ENCODE peak calls at places on chromosomes 7 and 10, in seven cellular contexts. F is NCI-H2081; E is NCI-H748 treated with DMSO at 0.1 percent for 48 hours; O is ACHN; J is hypothalamus; B is lower leg skin; D is activated CD8-positive, alpha-beta memory T cell treated with anti-CD3 and anti-CD28 coated beads for 1 hour. Y is an unnamed sample.

GRCh38 chr10:75269605-75270004 is 33.8 kb upstream of the COMTD1 start:
- DNase-seq in D (no peak), J (no peak), F (no peak), B (no peak), O (no peak), E (no peak), Y (no peak)

GRCh38 chr10:60508037-60508436 is 118.4 kb upstream of the ANK3 start:
- DNase-seq in D (no peak), F (no peak), B (no peak), E (no peak), J (no peak), O (no peak), Y (no peak)

GRCh38 chr7:92645531-92646061 is 55.4 kb upstream of the FAM133B start:
- DNase-seq in F (no peak), O (peak), E (peak), B (no peak), D (no peak), J (no peak), Y (no peak)

GRCh38 chr10:59561397-59562121 is 148.1 kb downstream of the SLC16A9 start:
- DNase-seq in B (no peak), E (no peak), J (no peak), O (no peak), F (no peak), D (no peak), Y (no peak)

GRCh38 chr10:93070378-93071176 is 3.1 kb upstream of the CYP26A1 start:
- DNase-seq in F (no peak), J (no peak), O (no peak), D (no peak), B (peak), E (no peak), Y (no peak)

GRCh38 chr10:62992145-62992721 is 140.9 kb upstream of the NRBF2 start:
- DNase-seq in O (no peak), B (no peak), D (no peak), J (no peak), E (no peak), F (no peak), Y (no peak)

GRCh38 chr10:29555746-29556481 is 78.9 kb downstream of the SVIL start:
- DNase-seq in D (no peak), J (no peak), E (no peak), F (no peak), O (no peak), B (peak), Y (no peak)

GRCh38 chr7:66921396-66921917 is 432 bp downstream of the TMEM248 start:
- DNase-seq in B (no peak), F (peak), O (peak), E (peak), D (no peak), J (no peak), Y (no peak)

GRCh38 chr10:119290301-119291036 is 83.1 kb downstream of the GRK5 start:
- DNase-seq in E (no peak), O (peak), J (no peak), D (no peak), F (no peak), B (no peak), Y (no peak)

GRCh38 chr10:4683838-4684237 is 142.2 kb upstream of the AKR1E2 start:
- DNase-seq in J (no peak), E (no peak), D (no peak), F (no peak), O (no peak), B (no peak), Y (no peak)

GRCh38 chr7:19146699-19147098 is 1.5 kb upstream of the FERD3L start:
- DNase-seq in O (peak), F (no peak), B (no peak), D (no peak), E (no peak), J (no peak), Y (no peak)

GRCh38 chr10:124744688-124745055 is 494 bp upstream of the FAM53B start:
- DNase-seq in O (no peak), B (no peak), D (no peak), F (no peak), E (no peak), J (no peak), Y (no peak)

GRCh38 chr10:88116491-88116890 is 253.1 kb downstream of the PTEN start:
- DNase-seq in F (no peak), D (no peak), J (no peak), E (no peak), B (no peak), O (no peak), Y (no peak)

GRCh38 chr10:28087675-28088351 is 88.9 kb upstream of the ODAD2 start:
- DNase-seq in J (no peak), E (no peak), O (peak), D (no peak), F (no peak), B (no peak), Y (no peak)

GRCh38 chr10:124741281-124741921 is 2.8 kb downstream of the FAM53B start:
- DNase-seq in D (peak), J (no peak), O (peak), E (peak), F (peak), B (peak), Y (peak)

GRCh38 chr10:127928021-127928806 is 21.3 kb downstream of the PTPRE start:
- DNase-seq in B (peak), O (peak), E (no peak), J (no peak), F (no peak), D (no peak), Y (no peak)

GRCh38 chr10:68550747-68551411 is 9.3 kb upstream of the TET1 start:
- DNase-seq in J (no peak), D (no peak), E (peak), B (no peak), O (peak), F (peak), Y (no peak)

GRCh38 chr7:33799766-33800165 is 105.6 kb upstream of the BMPER start:
- DNase-seq in O (no peak), D (no peak), J (no peak), F (no peak), E (no peak), B (no peak), Y (no peak)

GRCh38 chr10:47176206-47176902 is 123.6 kb upstream of the GDF10 start:
- DNase-seq in E (no peak), F (no peak), O (no peak), B (peak), J (no peak), D (no peak), Y (no peak)

GRCh38 chr7:66352071-66352470 is 146.9 kb downstream of the TPST1 start:
- DNase-seq in B (peak), F (no peak), J (no peak), E (no peak), D (no peak), O (peak), Y (no peak)

GRCh38 chr7:92729751-92730150 is 106.6 kb downstream of the CDK6 start:
- DNase-seq in O (no peak), E (no peak), F (no peak), B (no peak), D (no peak), J (no peak), Y (no peak)

GRCh38 chr10:69814251-69814650 is 12.5 kb downstream of the COL13A1 start:
- DNase-seq in E (no peak), J (no peak), D (no peak), O (no peak), B (no peak), F (no peak), Y (no peak)

GRCh38 chr7:137564677-137565076 is 221.1 kb upstream of the PTN start:
- DNase-seq in B (no peak), D (no peak), O (no peak), J (no peak), E (no peak), F (no peak), Y (no peak)

GRCh38 chr10:114458955-114459354 is 54.7 kb upstream of the AFAP1L2 start:
- DNase-seq in O (peak), F (peak), D (no peak), E (no peak), B (no peak), J (no peak), Y (no peak)

GRCh38 chr7:101687791-101688182 is 58.7 kb upstream of the MYL10 start:
- DNase-seq in B (no peak), E (no peak), D (no peak), F (no peak), J (no peak), O (no peak), Y (no peak)

Y was measured in cardiac septum.